ENCODE peak calls at places on chromosomes 6 and 20, in six cellular contexts. S is IMR-90, O is H1, E is neuronal stem cell, X is mesenchymal stem cell, P is trophoblast cell. G is an unnamed sample.

GRCh38 chr20:10079964-10080363 is 45.2 kb downstream of the ANKEF1 start:
- DNase-seq in P (peak; percentile 25), S (peak; percentile 69), E (no peak), O (no peak), X (peak; percentile 18), G (no peak)

GRCh38 chr6:17565399-17565798 is 34.7 kb upstream of the FAM8A1 start:
- DNase-seq in S (no peak), O (no peak), E (no peak), X (no peak), P (no peak), G (no peak)

GRCh38 chr6:143634486-143634885 is 43.3 kb upstream of the PHACTR2 start:
- DNase-seq in P (peak; percentile 65), S (peak; percentile 4), E (no peak), O (no peak), X (no peak), G (no peak)

GRCh38 chr6:38493929-38494547 is 145.7 kb downstream of the BTBD9 start:
- DNase-seq in E (peak; percentile 85), X (peak; percentile 77), O (peak; percentile 57), S (peak; percentile 81), P (peak; percentile 77), G (peak; percentile 70)

GRCh38 chr20:41476013-41476441 is 109.4 kb upstream of the EMILIN3 start:
- DNase-seq in X (no peak), O (no peak), E (no peak), P (no peak), S (peak; percentile 68), G (no peak)

GRCh38 chr6:157269261-157269794 is 54.0 kb downstream of the TMEM242 start:
- DNase-seq in X (peak; percentile 18), E (no peak), P (no peak), S (peak; percentile 60), O (no peak), G (peak; percentile 24)

GRCh38 chr6:50843842-50844241 is 25.2 kb downstream of the TFAP2B start:
- DNase-seq in X (no peak), S (no peak), E (no peak), P (peak; percentile 76), O (no peak), G (peak; percentile 93)

GRCh38 chr6:161162722-161163121 is 111.1 kb downstream of the AGPAT4 start:
- DNase-seq in E (no peak), P (no peak), X (no peak), S (no peak), O (no peak), G (no peak)

GRCh38 chr20:43460830-43461200 is 3.1 kb downstream of the SRSF6 start:
- DNase-seq in O (no peak), S (no peak), X (no peak), E (no peak), P (no peak), G (no peak)

GRCh38 chr20:50731930-50732690 is 730 bp downstream of the PARD6B start:
- DNase-seq in O (no peak), E (peak; percentile 47), S (no peak), P (no peak), X (no peak), G (peak; percentile 38)

GRCh38 chr6:46302176-46302575 is 131.4 kb upstream of the ENPP5 start:
- DNase-seq in O (no peak), P (no peak), S (no peak), X (no peak), E (no peak), G (no peak)

GRCh38 chr20:61371501-61372150 is 119.6 kb downstream of the CDH4 start:
- DNase-seq in S (peak; percentile 5), P (no peak), O (no peak), X (peak; percentile 54), E (no peak), G (no peak)

GRCh38 chr20:61370841-61371303 is 118.8 kb downstream of the CDH4 start:
- DNase-seq in E (peak; percentile 75), O (no peak), X (no peak), S (no peak), P (no peak), G (no peak)

GRCh38 chr20:61372151-61373054 is 120.3 kb downstream of the CDH4 start:
- DNase-seq in S (no peak), O (no peak), P (no peak), X (peak; percentile 16), E (no peak), G (no peak)

GRCh38 chr20:61373055-61373399 is 121.0 kb downstream of the CDH4 start:
- DNase-seq in P (no peak), O (no peak), S (no peak), E (no peak), X (no peak), G (no peak)

DNA sequence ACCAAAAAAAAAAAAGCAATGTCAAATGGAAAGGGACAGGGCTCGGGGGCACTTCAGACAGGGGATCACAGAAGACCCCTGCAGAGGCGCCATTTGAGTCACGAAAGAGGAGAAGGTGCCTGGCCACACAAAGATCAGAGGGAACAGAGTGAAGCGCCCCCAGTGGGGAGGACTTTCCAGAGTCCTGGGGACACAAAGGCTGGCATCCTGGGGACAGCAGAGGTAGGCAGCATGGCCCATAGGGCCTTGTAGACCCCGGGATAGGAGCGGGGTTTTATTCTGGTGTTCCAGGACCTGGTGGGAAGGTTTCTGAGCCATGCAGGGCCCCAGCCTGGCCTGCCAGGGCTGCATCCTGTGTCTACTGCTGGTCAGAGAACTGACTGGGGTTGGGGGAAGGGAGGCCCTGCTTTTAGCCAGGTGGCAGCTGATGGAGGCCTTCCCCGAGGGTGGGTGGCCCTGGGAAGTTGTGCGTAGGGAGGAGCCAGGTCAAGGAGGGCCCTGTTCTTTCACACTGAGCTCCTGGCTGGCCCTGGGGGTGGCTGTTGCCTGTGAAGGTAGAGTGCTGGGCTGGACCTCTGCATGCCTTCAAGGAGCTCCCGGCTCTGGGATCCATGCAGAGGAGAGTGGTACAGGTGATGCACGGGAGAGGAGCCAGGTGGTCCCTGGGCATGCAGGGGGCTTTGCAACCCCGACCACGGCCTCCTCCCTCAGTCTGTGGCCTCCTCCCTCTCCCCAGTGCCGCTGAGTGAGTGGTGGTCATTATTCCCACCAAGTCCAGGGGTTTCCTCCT is 117.9 kb downstream of the CDH4 start:
- DNase-seq in X (no peak), E (no peak), O (no peak), P (no peak), S (no peak), G (no peak)
- H3K23ac ChIP-seq in X (no peak overlapping the region), E (peak overlapping the region; percentile 17), O (no peak overlapping the region), P (no peak overlapping the region), S (no peak overlapping the region), G (no peak overlapping the region)

DNA sequence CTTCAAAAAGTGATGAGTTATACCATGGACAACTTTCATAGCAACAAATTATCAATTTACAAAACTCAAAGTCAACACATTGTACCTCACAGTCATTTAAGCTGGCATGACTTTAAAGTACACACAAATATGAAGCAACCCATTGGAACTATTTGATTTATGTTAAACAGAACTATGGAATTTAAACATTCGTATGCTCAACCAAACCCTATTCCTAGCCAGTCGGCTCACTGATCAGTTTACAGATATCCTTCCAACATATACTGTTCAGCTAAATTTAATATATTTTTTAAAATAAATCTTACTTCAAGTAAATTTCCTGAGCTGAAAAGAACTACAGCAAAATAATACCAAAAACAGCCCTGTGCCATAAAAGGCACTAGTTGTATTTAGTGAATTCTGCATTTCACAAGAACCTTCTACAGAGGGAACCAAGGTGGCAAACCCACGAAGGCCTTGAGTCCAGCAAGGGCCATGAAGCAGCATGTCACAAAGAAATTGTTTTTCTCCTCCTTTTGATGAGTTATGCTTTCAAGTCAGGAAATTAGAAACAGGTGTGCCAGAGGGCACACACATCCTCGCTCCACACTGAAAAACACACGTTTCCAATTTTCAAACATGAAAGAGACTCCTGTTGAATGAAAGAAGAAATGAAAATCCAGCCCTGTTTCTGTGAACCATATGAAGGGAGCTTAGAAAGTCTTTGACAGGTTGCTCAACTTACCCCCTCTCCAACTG is 122.8 kb downstream of the TASP1 start:
- DNase-seq in O (no peak), X (no peak), E (no peak), S (peak; percentile 52), P (no peak), G (no peak)
- H3K14ac ChIP-seq in O (no peak overlapping the region), X (no peak overlapping the region), E (no peak overlapping the region), S (peak overlapping the region; percentile 64), P (no peak overlapping the region), G (no peak overlapping the region)

DNA sequence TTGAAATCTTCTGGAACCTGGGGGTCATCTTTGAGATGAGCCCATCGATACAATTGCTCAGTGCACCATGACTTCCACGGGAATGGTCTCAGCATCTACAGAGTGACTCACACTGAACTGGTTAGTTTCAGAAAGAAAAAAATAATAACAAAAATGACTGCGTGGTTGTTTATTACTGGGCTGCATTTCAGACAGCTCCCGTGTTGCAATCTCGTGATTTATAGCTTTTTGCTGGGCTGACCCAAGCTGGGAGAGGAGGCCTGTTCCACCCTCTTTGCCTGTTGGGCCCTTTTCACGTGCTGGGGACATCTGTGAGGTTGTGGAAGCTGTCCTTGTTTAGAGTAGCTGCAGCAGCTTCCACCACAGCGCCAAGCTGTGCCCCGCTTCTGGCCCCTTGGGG is 225.5 kb downstream of the BMP7 start:
- DNase-seq in P (no peak), S (peak; percentile 4), E (no peak), X (peak; percentile 97), O (no peak), G (no peak)
- H3K4me2 ChIP-seq in P (no peak overlapping the region), S (no peak overlapping the region), E (no peak overlapping the region), X (no peak overlapping the region), O (no peak overlapping the region), G (no peak overlapping the region)

GRCh38 chr6:169145476-169145875 is 108.2 kb downstream of the THBS2 start:
- DNase-seq in O (no peak), E (no peak), S (peak; percentile 76), X (no peak), P (peak; percentile 67), G (no peak)

GRCh38 chr6:169144356-169144755 is 109.3 kb downstream of the THBS2 start:
- DNase-seq in O (no peak), P (no peak), X (no peak), E (no peak), S (no peak), G (no peak)

GRCh38 chr6:169145991-169146501 is 107.6 kb downstream of the THBS2 start:
- DNase-seq in S (peak; percentile 59), P (no peak), X (no peak), O (no peak), E (no peak), G (no peak)

GRCh38 chr6:169141706-169142705 is 111.6 kb downstream of the THBS2 start:
- DNase-seq in E (no peak), O (no peak), S (peak; percentile 46), X (no peak), P (no peak), G (no peak)

GRCh38 chr6:169146536-169146935 is 107.1 kb downstream of the THBS2 start:
- DNase-seq in P (peak; percentile 60), X (no peak), O (no peak), E (no peak), S (no peak), G (no peak)
- H3K23ac ChIP-seq in P (no peak overlapping the region), X (no peak overlapping the region), O (no peak overlapping the region), E (no peak overlapping the region), S (no peak overlapping the region), G (no peak overlapping the region)

DNA sequence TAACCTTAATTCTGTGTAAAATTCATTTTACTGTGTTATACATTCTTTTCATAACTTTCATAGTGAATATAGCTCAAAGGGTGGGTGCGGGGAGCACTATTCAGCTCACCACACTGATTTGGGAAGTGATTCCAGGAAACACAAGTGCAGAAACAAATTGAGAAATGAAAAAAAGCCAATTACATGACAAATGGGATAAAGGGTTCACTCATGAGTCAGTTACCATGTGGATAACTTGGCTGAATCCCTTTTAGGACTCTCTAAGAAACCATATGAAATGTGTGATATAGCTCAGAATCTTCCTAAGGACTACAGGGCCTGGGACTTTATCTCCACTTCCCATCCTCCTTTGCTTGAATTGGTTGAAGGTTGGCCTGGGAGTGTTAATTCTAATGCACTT is 3.1 kb upstream of the BTN2A1 start:
- DNase-seq in O (no peak), E (no peak), P (no peak), X (no peak), S (peak; percentile 52), G (no peak)
- H3K14ac ChIP-seq in O (no peak overlapping the region), E (no peak overlapping the region), P (no peak overlapping the region), X (no peak overlapping the region), S (no peak overlapping the region), G (no peak overlapping the region)

G was measured in H9.